ENCODE peak calls at places on chromosomes 4 and X, in ten cellular contexts. O is A673; Y is HepG2; D is fibroblast of lung; Q is tibial nerve; S is CD8-positive, alpha-beta T cell; X is neuronal stem cell; T is esophagus squamous epithelium; U is left ventricle myocardium inferior; N is upper lobe of right lung. K is an unnamed sample.
A peak's percentile ranks its signal among the peaks of the same experiment; 100 is the strongest.

GRCh38 chrX:110087485-110088356 is 84.8 kb downstream of the TMEM164 start:
- DNase-seq in O (peak; percentile 4), Y (no peak), D (peak; percentile 95), Q (no peak), S (no peak), X (no peak), T (no peak), U (no peak), N (no peak), K (no peak)

GRCh38 chr4:149715822-149716585 is 99.6 kb downstream of the IQCM start:
- DNase-seq in O (no peak), Y (no peak), D (no peak), Q (no peak), S (no peak), X (no peak), T (no peak), U (no peak), N (peak; percentile 56), K (no peak)

GRCh38 chrX:46340696-46341095 is 204.5 kb downstream of the ZNF674 start:
- DNase-seq in O (no peak), Y (no peak), D (no peak), Q (no peak), S (no peak), X (no peak), T (no peak), U (no peak), N (no peak), K (no peak)

GRCh38 chr4:32574803-32575202 is 1854.6 kb downstream of the PCDH7 start:
- DNase-seq in O (no peak), Y (no peak), D (no peak), Q (no peak), S (no peak), X (no peak), T (no peak), U (no peak), N (no peak), K (no peak)

GRCh38 chr4:18813055-18813454 is 791.5 kb upstream of the LCORL start:
- DNase-seq in O (no peak), Y (no peak), D (no peak), Q (no peak), S (no peak), X (no peak), T (no peak), U (no peak), N (no peak), K (no peak)

GRCh38 chr4:95432466-95432865 is 116.3 kb downstream of the UNC5C start:
- DNase-seq in O (no peak), Y (no peak), D (no peak), Q (no peak), S (no peak), X (no peak), T (no peak), U (no peak), N (no peak), K (no peak)

GRCh38 chrX:72705814-72706213 is 8.3 kb downstream of the PHKA1 start:
- DNase-seq in O (no peak), Y (no peak), D (no peak), Q (no peak), S (no peak), X (no peak), T (no peak), U (no peak), N (no peak), K (no peak)

GRCh38 chr4:140851804-140852203 is 95.6 kb upstream of the TBC1D9 start:
- DNase-seq in O (no peak), Y (no peak), D (no peak), Q (no peak), S (no peak), X (no peak), T (no peak), U (no peak), N (no peak), K (no peak)

GRCh38 chr4:107757860-107758476 is 37.9 kb upstream of the PAPSS1 start:
- DNase-seq in O (peak; percentile 60), Y (peak; percentile 28), D (peak; percentile 33), Q (no peak), S (no peak), X (no peak), T (no peak), U (no peak), N (no peak), K (no peak)

GRCh38 chrX:65862638-65863037 is 177.2 kb downstream of the VSIG4 start:
- DNase-seq in O (no peak), Y (no peak), D (no peak), Q (no peak), S (no peak), X (no peak), T (no peak), U (no peak), N (no peak), K (no peak)

GRCh38 chr4:40848981-40849380 is 99.2 kb downstream of the NSUN7 start:
- DNase-seq in O (no peak), Y (no peak), D (peak; percentile 50), Q (no peak), S (no peak), X (no peak), T (no peak), U (no peak), N (no peak), K (no peak)

GRCh38 chrX:69503835-69504625 is at the start of gene NALF2:
- DNase-seq in O (peak; percentile 43), Y (peak; percentile 59), D (peak; percentile 18), Q (no peak), S (no peak), X (peak; percentile 75), T (no peak), U (peak; percentile 49), N (peak; percentile 75), K (no peak)

DNA sequence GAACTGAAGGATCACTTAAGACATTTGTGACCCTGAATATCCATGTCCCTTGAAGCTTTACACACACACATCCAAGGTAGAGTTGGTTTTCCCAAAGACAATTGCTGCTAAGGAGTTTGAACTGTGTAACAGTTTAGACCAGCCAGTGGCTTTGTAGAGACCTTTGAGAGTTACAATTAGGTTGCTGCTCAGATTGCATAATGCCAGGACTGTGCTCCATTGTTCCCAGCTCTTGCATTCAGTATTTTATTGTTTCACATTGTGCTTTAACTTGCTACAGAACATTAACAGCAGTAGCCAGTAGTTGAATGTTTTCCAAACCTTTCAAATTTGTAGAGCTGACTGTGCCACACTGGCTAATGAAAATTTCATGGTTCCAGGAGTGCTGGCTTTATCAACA is 54.3 kb upstream of the AP1S2 start:
- DNase-seq in O (peak; percentile 40), Y (peak; percentile 12), D (no peak), Q (no peak), S (no peak), X (no peak), T (no peak), U (no peak), N (no peak), K (no peak)
- H3K27ac ChIP-seq in O (no peak overlapping the region), Y (no peak overlapping the region), D (no peak overlapping the region), Q (peak overlapping the region; percentile 61), S (no peak overlapping the region), X (peak overlapping the region; percentile 23), T (no peak overlapping the region), U (no peak overlapping the region), N (no peak overlapping the region), K (no peak overlapping the region)

GRCh38 chr4:168421671-168422070 is 58.6 kb downstream of the DDX60L start:
- DNase-seq in O (no peak), Y (no peak), D (peak; percentile 62), Q (no peak), S (no peak), X (no peak), T (no peak), U (no peak), N (no peak), K (no peak)
- H3K4me3 ChIP-seq in O (no peak overlapping the region), Y (no peak overlapping the region), D (no peak overlapping the region), Q (no peak overlapping the region), S (no peak overlapping the region), X (no peak overlapping the region), T (no peak overlapping the region), U (no peak overlapping the region), N (no peak overlapping the region), K (no peak overlapping the region)

DNA sequence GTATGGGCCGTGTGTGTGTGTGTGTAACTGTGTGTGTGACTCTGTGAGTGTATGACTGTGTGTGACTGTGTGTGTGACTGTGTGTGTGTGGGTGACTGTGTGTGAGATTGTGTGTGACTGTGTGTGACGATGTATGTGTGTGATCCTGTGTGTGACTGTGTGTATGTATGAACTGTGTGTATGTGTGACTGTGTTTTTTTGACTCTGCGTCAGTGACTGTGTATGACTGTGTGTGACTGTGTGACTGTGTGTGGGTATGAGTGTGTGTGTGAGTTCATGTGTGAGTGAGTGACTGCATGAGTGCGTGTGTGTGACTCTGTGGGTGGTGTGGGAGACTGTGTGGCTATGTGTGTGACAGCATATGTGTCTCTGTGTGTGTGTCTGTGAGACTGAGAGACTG is 81.8 kb downstream of the ZNF718 start:
- DNase-seq in O (no peak), Y (no peak), D (no peak), Q (no peak), S (no peak), X (no peak), T (no peak), U (no peak), N (no peak), K (no peak)
- H3K9me3 ChIP-seq in O (peaks cover 19% of the 10 kb centered on the region), Y (peaks cover 92% of the 10 kb centered on the region), D (peaks cover 2% of the 10 kb centered on the region), Q (peaks cover 69% of the 10 kb centered on the region), S (peaks cover 9% of the 10 kb centered on the region), X (peaks cover 23% of the 10 kb centered on the region), T (no peaks in the 10 kb centered on the region), U (peaks cover 34% of the 10 kb centered on the region), N (peaks cover 14% of the 10 kb centered on the region), K (peaks cover 20% of the 10 kb centered on the region)

GRCh38 chr4:15754323-15754722 is 23.8 kb upstream of the CD38 start:
- DNase-seq in O (no peak), Y (no peak), D (peak; percentile 88), Q (no peak), S (no peak), X (no peak), T (no peak), U (no peak), N (no peak), K (no peak)

GRCh38 chr4:15756361-15756861 is 21.7 kb upstream of the CD38 start:
- DNase-seq in O (no peak), Y (peak; percentile 16), D (peak; percentile 72), Q (no peak), S (peak; percentile 28), X (no peak), T (no peak), U (no peak), N (no peak), K (no peak)

GRCh38 chr4:15755321-15755750 is 22.8 kb upstream of the CD38 start:
- DNase-seq in O (no peak), Y (no peak), D (peak; percentile 84), Q (no peak), S (no peak), X (no peak), T (no peak), U (no peak), N (no peak), K (no peak)

GRCh38 chr4:15757084-15757483 is 21.0 kb upstream of the CD38 start:
- DNase-seq in O (no peak), Y (no peak), D (no peak), Q (no peak), S (no peak), X (no peak), T (no peak), U (no peak), N (no peak), K (no peak)

DNA sequence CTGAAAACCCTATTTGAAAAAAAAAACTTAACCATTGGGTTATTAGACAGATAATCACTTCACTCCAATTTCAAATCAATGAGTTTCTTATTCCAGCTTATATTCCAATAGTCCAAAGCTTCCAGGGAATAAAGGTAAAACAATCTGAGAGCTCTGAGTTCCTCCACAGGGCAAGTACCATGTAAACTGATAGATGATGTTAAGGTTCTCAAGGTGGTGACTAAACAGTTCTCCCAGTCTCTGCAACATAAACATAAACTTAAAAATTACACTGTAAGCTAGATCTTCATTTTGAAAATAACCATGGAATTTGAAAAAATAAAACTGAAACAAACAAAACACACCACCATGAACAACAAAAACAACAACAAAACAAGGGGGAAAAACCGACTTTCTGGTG is 22.3 kb upstream of the CD38 start:
- DNase-seq in O (no peak), Y (no peak), D (peak; percentile 41), Q (no peak), S (no peak), X (no peak), T (no peak), U (no peak), N (no peak), K (no peak)
- H3K27ac ChIP-seq in O (no peak overlapping the region), Y (no peak overlapping the region), D (no peak overlapping the region), Q (no peak overlapping the region), S (peak overlapping the region; percentile 21), X (no peak overlapping the region), T (no peak overlapping the region), U (peak overlapping the region; percentile 83), N (no peak overlapping the region), K (no peak overlapping the region)

K was measured in right atrium auricular region.